ENCODE peak calls at places on chromosomes 13 and 19, in five cellular contexts. G is A549, Q is HepG2, Z is K562, F is GM12878. K is an unnamed sample.

GRCh38 chr19:30691767-30692516 is 319.8 kb downstream of the ZNF536 start:
- DNase-seq in F (no peak), G (no peak), Z (no peak), Q (no peak), K (no peak)

GRCh38 chr19:4581381-4582111 is 22.1 kb upstream of the SEMA6B start:
- DNase-seq in Z (peak; percentile 94), G (no peak), Q (no peak), F (no peak), K (peak; percentile 72)

GRCh38 chr13:110714798-110715394 is 1.4 kb downstream of the ING1 start:
- DNase-seq in Q (peak; percentile 20), F (no peak), Z (no peak), G (no peak), K (peak; percentile 64)

GRCh38 chr19:2251577-2252480 is 2.7 kb downstream of the AMH start:
- DNase-seq in Z (no peak), F (no peak), G (no peak), Q (no peak), K (peak; percentile 39)

GRCh38 chr13:50392977-50393376 is 377.7 kb downstream of the KCNRG start:
- DNase-seq in Q (no peak), F (no peak), Z (no peak), G (no peak), K (no peak)

GRCh38 chr19:1882089-1882785 is 3.1 kb downstream of the ABHD17A start:
- DNase-seq in G (no peak), Q (no peak), F (no peak), Z (no peak), K (no peak)

GRCh38 chr13:98173431-98173921 is 3.6 kb downstream of the RNF113B start:
- DNase-seq in G (no peak), F (no peak), Q (peak; percentile 95), Z (no peak), K (peak; percentile 71)

GRCh38 chr19:28492201-28492600 is 720.8 kb downstream of the UQCRFS1 start:
- DNase-seq in G (no peak), F (no peak), Q (no peak), Z (no peak), K (no peak)

GRCh38 chr19:13847033-13847899 is 29.7 kb upstream of the NANOS3 start:
- DNase-seq in G (no peak), Q (peak; percentile 84), F (no peak), Z (peak; percentile 81), K (peak; percentile 97)

GRCh38 chr13:35630551-35631275 is 154.2 kb upstream of the MAB21L1 start:
- DNase-seq in Z (peak; percentile 7), F (no peak), Q (peak; percentile 52), G (peak; percentile 15), K (peak; percentile 94)

GRCh38 chr13:112059457-112060317 is 7.3 kb upstream of the SOX1 start:
- DNase-seq in F (no peak), Q (no peak), Z (no peak), G (no peak), K (no peak)

GRCh38 chr13:44231786-44232516 is 141.7 kb upstream of the SERP2 start:
- DNase-seq in F (no peak), Z (no peak), G (peak; percentile 84), Q (peak; percentile 46), K (peak; percentile 77)

GRCh38 chr13:61142506-61142905 is 273.1 kb downstream of the PCDH20 start:
- DNase-seq in Q (no peak), F (no peak), Z (no peak), G (no peak), K (no peak)

GRCh38 chr13:45142440-45143345 is 22.4 kb downstream of the GTF2F2 start:
- DNase-seq in Z (no peak), G (no peak), Q (peak; percentile 56), F (no peak), K (no peak)

GRCh38 chr19:2095338-2095938 is 688 bp downstream of the MOB3A start:
- DNase-seq in F (no peak), Q (no peak), G (no peak), Z (peak; percentile 38), K (no peak)

GRCh38 chr19:48656840-48657474 is 11.0 kb upstream of the CA11 start:
- DNase-seq in G (no peak), Z (no peak), F (no peak), Q (no peak), K (no peak)

GRCh38 chr13:105848494-105848893 is 687.0 kb downstream of the EFNB2 start:
- DNase-seq in Z (no peak), Q (no peak), G (no peak), F (no peak), K (no peak)

GRCh38 chr13:93227280-93227905 is 786 bp downstream of the GPC6 start:
- DNase-seq in G (no peak), Z (peak; percentile 43), Q (peak; percentile 28), F (no peak), K (peak; percentile 66)

GRCh38 chr13:94020833-94021232 is 458.6 kb downstream of the DCT start:
- DNase-seq in G (peak; percentile 1), Q (no peak), Z (no peak), F (no peak), K (no peak)

GRCh38 chr13:50222569-50223332 is 207.5 kb downstream of the KCNRG start:
- DNase-seq in Z (no peak), F (no peak), G (no peak), Q (no peak), K (no peak)

GRCh38 chr13:20073775-20074174 is 87.1 kb downstream of the GJA3 start:
- DNase-seq in Z (no peak), Q (no peak), F (peak; percentile 19), G (no peak), K (no peak)

GRCh38 chr13:52162279-52163101 is 3.1 kb upstream of the NEK3 start:
- DNase-seq in F (no peak), Z (no peak), G (no peak), Q (peak; percentile 97), K (no peak)

GRCh38 chr19:49432141-49433073 is 7.2 kb downstream of the GFY start:
- DNase-seq in F (no peak), Z (no peak), G (no peak), Q (no peak), K (peak; percentile 97)

DNA sequence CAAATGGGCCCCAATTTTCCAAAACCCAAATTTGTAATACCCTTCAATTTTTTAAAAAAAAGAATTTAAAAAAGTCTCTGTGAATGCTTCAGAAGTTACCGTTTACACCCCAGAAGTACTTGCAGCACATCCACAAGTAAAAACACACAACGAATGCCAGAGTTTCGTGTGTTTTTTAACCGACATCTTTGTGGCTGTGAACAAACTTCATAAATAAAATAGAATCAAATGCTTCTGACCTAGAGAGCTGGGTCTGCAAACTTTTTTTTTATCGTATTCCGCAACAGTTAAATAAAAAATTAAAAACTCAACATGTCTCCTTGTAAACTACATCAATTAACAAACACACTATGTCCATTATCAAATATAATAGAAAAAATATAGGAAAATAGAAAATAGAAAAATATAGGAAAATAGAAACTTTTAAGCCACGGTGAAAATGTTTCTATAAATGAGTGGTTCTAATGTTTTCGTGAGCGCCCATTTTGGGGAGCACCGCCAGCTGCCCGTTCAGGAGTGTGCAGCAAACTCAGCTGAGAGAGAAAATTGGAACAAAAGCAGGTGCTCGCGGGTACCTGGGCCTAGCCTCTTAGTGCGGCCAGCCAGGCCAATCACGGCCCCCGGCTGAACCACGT is 384 bp upstream of the PDX1 start:
- DNase-seq in Q (peak; percentile 12), Z (peak; percentile 64), G (no peak), F (no peak), K (no peak)
- TF ChIP-seq JUNB in Q (no peak), Z (no peak), G (no peak), F (no peak), K (no peak)

DNA sequence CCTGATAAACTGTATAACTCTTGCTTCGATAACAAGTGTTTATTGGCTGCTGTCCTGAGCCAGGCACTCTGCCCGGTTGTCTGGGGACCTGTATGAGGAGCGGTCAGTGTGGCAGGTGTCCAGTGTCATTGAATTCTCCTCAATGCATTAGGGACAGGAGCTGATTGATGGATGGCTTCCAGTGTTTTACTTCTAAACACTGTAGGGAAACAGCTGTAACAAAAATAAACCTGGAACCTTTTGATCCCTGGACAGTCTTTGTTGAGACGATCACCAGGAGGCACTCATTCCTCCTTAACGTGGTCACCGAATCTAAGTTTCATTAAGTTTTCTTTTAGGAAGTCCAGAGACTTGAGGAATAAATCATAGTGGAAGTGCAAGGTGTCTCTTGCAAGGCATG is 17.9 kb downstream of the UBAC2 start:
- DNase-seq in F (no peak), Q (no peak), G (no peak), Z (no peak), K (no peak)
- TF ChIP-seq JUNB in F (no peak), Q (no peak), G (no peak), Z (no peak), K (no peak)

GRCh38 chr13:91142572-91142971 is 204.9 kb upstream of the MIR17HG start:
- DNase-seq in Q (no peak), F (no peak), Z (no peak), G (no peak), K (no peak)
- TF ChIP-seq JUNB in Q (no peak), F (no peak), Z (no peak), G (no peak), K (no peak)

DNA sequence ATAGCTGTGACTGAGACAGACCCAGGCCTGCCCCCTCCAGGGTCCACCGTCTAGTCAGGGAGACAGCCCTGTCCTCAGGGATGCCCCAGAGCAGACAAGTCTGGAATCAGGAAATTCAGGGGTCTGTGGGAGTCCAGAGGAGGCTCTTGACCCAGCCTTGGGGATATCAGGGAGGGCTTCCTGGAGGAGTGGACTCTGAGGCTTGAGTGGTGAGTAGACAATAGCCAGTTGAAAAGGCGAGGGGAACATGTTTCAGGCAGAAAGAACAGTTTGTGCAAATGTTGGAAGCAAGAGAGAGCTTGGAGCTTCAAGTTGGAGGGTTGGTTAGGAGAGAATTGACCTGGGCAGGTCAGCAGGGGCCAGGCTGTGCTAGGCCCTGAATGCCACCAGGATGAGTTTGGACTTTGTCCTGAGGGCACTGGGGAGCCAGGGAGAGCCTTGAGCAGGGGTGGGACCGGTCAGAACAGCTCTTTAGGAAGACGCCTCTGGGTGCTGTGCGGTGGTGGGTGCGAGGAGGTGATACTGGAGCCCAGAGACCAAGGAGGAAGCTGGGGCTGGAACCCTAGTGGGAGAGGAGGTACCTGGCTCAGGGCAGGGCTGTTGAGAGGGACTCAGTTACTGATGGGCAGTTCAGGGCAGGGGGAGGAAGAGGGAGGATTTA is 2.7 kb downstream of the CCDC9 start:
- DNase-seq in G (no peak), Z (no peak), Q (no peak), F (no peak), K (no peak)
- TF ChIP-seq JUNB in G (no peak), Z (no peak), Q (no peak), F (no peak), K (no peak)

GRCh38 chr19:42280761-42281174 is 11.7 kb downstream of the CIC start:
- DNase-seq in F (no peak), G (no peak), Q (no peak), Z (peak; percentile 69), K (no peak)
- TF ChIP-seq JUNB in F (no peak), G (no peak), Q (no peak), Z (no peak), K (no peak)

DNA sequence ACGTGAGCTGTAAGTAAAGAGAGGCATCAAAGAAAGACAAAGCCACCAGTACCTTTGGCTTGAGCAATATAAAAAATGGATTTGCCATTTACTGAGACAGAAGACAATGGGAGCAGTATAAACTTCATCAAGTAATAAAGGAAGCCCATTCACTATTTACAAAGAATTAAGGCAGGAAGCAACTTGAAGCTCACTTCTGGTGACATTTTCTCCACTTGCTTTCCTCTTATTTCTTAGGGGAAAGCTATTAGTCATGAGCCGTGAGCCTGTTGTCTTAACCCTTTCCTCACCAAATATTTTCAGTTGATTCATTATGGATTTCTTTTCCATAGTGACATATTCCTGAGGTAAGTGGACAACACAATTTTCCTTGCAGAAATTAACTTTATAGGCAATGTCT is 156.8 kb downstream of the DNAJC3 start:
- DNase-seq in Q (no peak), Z (no peak), F (no peak), G (no peak), K (no peak)
- TF ChIP-seq JUNB in Q (no peak), Z (no peak), F (no peak), G (no peak), K (no peak)